ENCODE peak calls at places on chromosome 12, in five cellular contexts. V is MG63, A is H9, K is amygdala, D is A549. U is an unnamed sample.

GRCh38 chr12:6425588-6426531 is 18.9 kb upstream of the CD27 start:
- DNase-seq in D (no peak), V (no peak), A (no peak), K (no peak), U (no peak)

GRCh38 chr12:34406996-34407300 is 384.7 kb downstream of the ALG10 start:
- DNase-seq in K (no peak), V (no peak), A (peak), D (no peak), U (no peak)

GRCh38 chr12:88876867-88877266 is 296.6 kb upstream of the KITLG start:
- DNase-seq in D (no peak), A (no peak), V (no peak), K (no peak), U (no peak)

GRCh38 chr12:63103489-63104131 is 47.4 kb downstream of the AVPR1A start:
- DNase-seq in A (no peak), V (no peak), D (peak), K (no peak), U (peak)

GRCh38 chr12:65813983-65814382 is 10.3 kb upstream of the HMGA2 start:
- DNase-seq in K (no peak), V (no peak), A (no peak), D (no peak), U (no peak)

GRCh38 chr12:47311514-47311913 is 231.8 kb upstream of the AMIGO2 start:
- DNase-seq in V (no peak), D (no peak), K (no peak), A (no peak), U (no peak)

GRCh38 chr12:81626406-81626805 is 132.7 kb downstream of the PPFIA2 start:
- DNase-seq in D (no peak), V (no peak), A (no peak), K (no peak), U (no peak)

GRCh38 chr12:89350661-89351488 is 1.4 kb downstream of the DUSP6 start:
- DNase-seq in K (no peak), V (peak), A (no peak), D (no peak), U (no peak)

GRCh38 chr12:111672822-111673381 is 12.9 kb downstream of the BRAP start:
- DNase-seq in K (no peak), D (no peak), V (no peak), A (no peak), U (no peak)

GRCh38 chr12:120381752-120382419 is 12.9 kb upstream of the MSI1 start:
- DNase-seq in D (no peak), A (no peak), K (no peak), V (peak), U (no peak)

GRCh38 chr12:77406131-77406905 is 340.9 kb upstream of the E2F7 start:
- DNase-seq in K (no peak), V (no peak), A (no peak), D (no peak), U (peak)

GRCh38 chr12:79932393-79932792 is 2.5 kb downstream of the PPP1R12A start:
- DNase-seq in A (no peak), D (no peak), V (no peak), K (no peak), U (no peak)

GRCh38 chr12:39575498-39575875 is 44.1 kb downstream of the ABCD2 start:
- DNase-seq in K (no peak), D (no peak), V (no peak), A (no peak), U (no peak)

GRCh38 chr12:8629486-8630033 is 16.9 kb upstream of the AICDA start:
- DNase-seq in D (no peak), K (no peak), A (no peak), V (no peak), U (no peak)

GRCh38 chr12:121992059-121992879 is 29.4 kb upstream of the BCL7A start:
- DNase-seq in K (no peak), V (peak), A (no peak), D (peak), U (peak)

GRCh38 chr12:126069549-126070165 is 1004.4 kb downstream of the AACS start:
- DNase-seq in A (peak), K (no peak), D (peak), V (peak), U (peak)

GRCh38 chr12:102567031-102567985 is 86.9 kb upstream of the IGF1 start:
- DNase-seq in K (no peak), D (peak), A (no peak), V (peak), U (no peak)

GRCh38 chr12:31896514-31897039 is 62.6 kb upstream of the RESF1 start:
- DNase-seq in V (no peak), K (no peak), A (no peak), D (no peak), U (no peak)

GRCh38 chr12:12799163-12799920 is 13.8 kb upstream of the DDX47 start:
- DNase-seq in V (no peak), K (no peak), A (no peak), D (no peak), U (no peak)

GRCh38 chr12:110501378-110501721 is 561 bp downstream of the VPS29 start:
- DNase-seq in A (peak), V (peak), D (peak), K (no peak), U (peak)

GRCh38 chr12:80936353-80936641 is 1.4 kb downstream of the LIN7A start:
- DNase-seq in A (no peak), D (no peak), K (no peak), V (no peak), U (no peak)

GRCh38 chr12:25670076-25671055 is 117.3 kb upstream of the LMNTD1 start:
- DNase-seq in D (no peak), K (no peak), A (no peak), V (no peak), U (peak)

GRCh38 chr12:57090456-57090855 is 1.5 kb downstream of the NAB2 start:
- DNase-seq in A (no peak), K (no peak), D (no peak), V (no peak), U (no peak)

GRCh38 chr12:92992041-92992440 is 62.9 kb upstream of the EEA1 start:
- DNase-seq in K (no peak), D (no peak), A (no peak), V (no peak), U (no peak)